ENCODE peak calls at places on chromosomes 7 and 10, in nine cellular contexts. J, O, B, D, T, S, Q, L and E are unnamed samples.

GRCh38 chr7:146781352-146782116 is 664.9 kb downstream of the CNTNAP2 start:
- DNase-seq in J (no peak), O (no peak), B (no peak), D (no peak), T (no peak), S (no peak), Q (no peak), L (no peak), E (no peak)

GRCh38 chr10:59387951-59388431 is 25.6 kb upstream of the FAM13C start:
- DNase-seq in J (no peak), O (no peak), B (no peak), D (no peak), T (no peak), S (no peak), Q (peak; percentile 99), L (no peak), E (no peak)

GRCh38 chr7:38929460-38930171 is 20.6 kb upstream of the VPS41 start:
- DNase-seq in J (no peak), O (peak; percentile 60), B (no peak), D (no peak), T (no peak), S (no peak), Q (peak; percentile 60), L (no peak), E (no peak)

GRCh38 chr7:56062382-56062781 is 1.7 kb upstream of the SUMF2 start:
- DNase-seq in J (no peak), O (no peak), B (no peak), D (no peak), T (no peak), S (no peak), Q (peak; percentile 92), L (peak; percentile 80), E (no peak)

GRCh38 chr10:72688208-72688651 is 3.7 kb upstream of the MCU start:
- DNase-seq in J (no peak), O (no peak), B (no peak), D (no peak), T (no peak), S (no peak), Q (peak; percentile 93), L (peak; percentile 94), E (no peak)

GRCh38 chr7:12161146-12161545 is 49.9 kb upstream of the TMEM106B start:
- DNase-seq in J (no peak), O (no peak), B (no peak), D (no peak), T (no peak), S (no peak), Q (peak; percentile 69), L (no peak), E (no peak)

GRCh38 chr10:93150289-93150688 is 76.6 kb downstream of the CYP26A1 start:
- DNase-seq in J (no peak), O (no peak), B (no peak), D (no peak), T (no peak), S (no peak), Q (peak; percentile 72), L (peak; percentile 70), E (no peak)

GRCh38 chr7:120452665-120453064 is 179.7 kb downstream of the KCND2 start:
- DNase-seq in J (no peak), O (no peak), B (no peak), D (no peak), T (no peak), S (no peak), Q (no peak), L (no peak), E (no peak)

GRCh38 chr7:151717415-151717814 is 159.5 kb downstream of the PRKAG2 start:
- DNase-seq in J (no peak), O (no peak), B (no peak), D (no peak), T (no peak), S (no peak), Q (no peak), L (no peak), E (no peak)

GRCh38 chr7:71131753-71132520 is at the start of gene GALNT17:
- DNase-seq in J (no peak), O (peak; percentile 39), B (peak; percentile 24), D (peak; percentile 20), T (no peak), S (no peak), Q (peak; percentile 11), L (no peak), E (no peak)

GRCh38 chr7:124940306-124940705 is 10.7 kb upstream of the POT1 start:
- DNase-seq in J (no peak), O (no peak), B (no peak), D (no peak), T (no peak), S (no peak), Q (no peak), L (no peak), E (no peak)

GRCh38 chr7:134660242-134660785 is 13.7 kb downstream of the BPGM start:
- DNase-seq in J (no peak), O (no peak), B (no peak), D (no peak), T (no peak), S (no peak), Q (peak; percentile 52), L (no peak), E (no peak)

GRCh38 chr7:149704507-149704906 is 68.9 kb downstream of the ZNF467 start:
- DNase-seq in J (no peak), O (no peak), B (no peak), D (no peak), T (no peak), S (no peak), Q (peak; percentile 54), L (no peak), E (no peak)
- H3K4me3 ChIP-seq in J (no peak overlapping the region), O (no peak overlapping the region), B (no peak overlapping the region), D (no peak overlapping the region), T (no peak overlapping the region), S (no peak overlapping the region), Q (no peak overlapping the region), L (no peak overlapping the region), E (no peak overlapping the region)

DNA sequence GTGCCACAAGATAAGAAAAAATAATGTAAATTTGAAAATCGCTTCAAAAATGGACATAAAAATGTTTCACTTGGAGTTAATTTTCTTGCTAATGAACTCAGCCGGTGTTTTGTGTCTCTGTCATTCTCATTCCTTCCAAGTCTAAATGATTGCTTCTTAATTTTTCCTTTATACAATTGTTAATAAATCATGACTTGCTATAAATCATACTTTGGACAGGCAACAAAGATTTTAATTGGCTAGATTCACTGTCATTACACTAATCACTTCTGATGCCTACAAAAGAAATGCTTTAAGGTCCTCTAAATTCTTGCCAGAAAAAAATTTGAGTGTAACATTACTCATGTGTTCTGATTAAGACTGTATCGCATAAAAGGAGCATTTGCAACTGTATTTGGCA is 239.6 kb upstream of the DKK1 start:
- DNase-seq in J (no peak), O (no peak), B (no peak), D (no peak), T (no peak), S (no peak), Q (no peak), L (no peak), E (no peak)
- H3K36me3 ChIP-seq in J (no peaks in the 10 kb centered on the region), O (no peaks in the 10 kb centered on the region), B (no peaks in the 10 kb centered on the region), D (no peaks in the 10 kb centered on the region), T (no peaks in the 10 kb centered on the region), S (no peaks in the 10 kb centered on the region), Q (no peaks in the 10 kb centered on the region), L (no peaks in the 10 kb centered on the region), E (no peaks in the 10 kb centered on the region)

GRCh38 chr7:103521917-103522316 is 75.9 kb upstream of the SLC26A5 start:
- DNase-seq in J (no peak), O (no peak), B (no peak), D (no peak), T (no peak), S (no peak), Q (no peak), L (no peak), E (no peak)

GRCh38 chr7:103528152-103528551 is 82.1 kb upstream of the SLC26A5 start:
- DNase-seq in J (no peak), O (no peak), B (no peak), D (no peak), T (no peak), S (no peak), Q (no peak), L (no peak), E (no peak)

DNA sequence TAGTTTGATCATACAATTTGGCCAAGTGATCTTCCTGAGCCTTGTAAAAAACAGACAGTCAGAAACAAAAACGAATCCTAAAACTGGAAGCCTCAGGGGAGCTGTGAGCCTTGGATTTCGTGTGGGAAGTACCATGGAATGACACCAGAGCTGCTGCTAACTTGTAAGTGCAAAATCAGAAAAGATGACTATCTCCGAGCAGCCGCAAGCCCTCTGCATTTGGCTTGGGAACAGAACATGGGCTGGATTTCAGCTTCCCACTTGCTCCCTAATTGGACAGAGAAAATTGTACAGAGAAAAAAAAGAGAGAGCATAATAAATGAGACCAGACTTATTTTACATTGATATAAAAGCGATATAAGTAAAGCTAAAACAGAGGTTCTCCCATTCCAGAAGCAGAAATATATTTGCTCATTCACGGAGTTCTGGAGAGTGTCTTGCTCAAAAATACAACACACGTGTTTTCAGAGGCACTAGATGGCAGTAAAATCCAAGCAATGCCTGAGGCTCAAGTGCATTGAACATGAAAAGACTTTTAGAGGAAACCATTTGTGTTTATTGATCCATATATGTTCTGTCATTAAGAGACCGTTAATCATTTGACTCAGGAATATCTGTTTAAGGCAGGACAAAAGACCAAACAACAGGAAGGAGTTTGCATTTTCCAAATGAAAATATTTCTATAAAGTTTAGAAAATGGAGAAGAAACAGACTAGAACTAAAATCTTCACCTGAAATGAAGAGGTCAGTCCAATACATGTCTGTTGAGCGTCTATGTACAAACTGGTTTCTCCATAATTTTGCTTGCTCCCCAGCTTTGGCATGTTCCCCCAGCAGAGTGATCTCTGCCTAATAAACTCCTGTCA is 78.3 kb upstream of the SLC26A5 start:
- DNase-seq in J (no peak), O (peak; percentile 40), B (no peak), D (no peak), T (no peak), S (no peak), Q (peak; percentile 37), L (no peak), E (no peak)
- TF ChIP-seq CTCF in J (no peak), O (peak; percentile 50), B (peak; percentile 28), D (peak; percentile 48), T (no peak), S (no peak), Q (peak; percentile 49), L (peak; percentile 52), E (peak; percentile 59)

GRCh38 chr7:2520808-2521146 is 1.2 kb downstream of the LFNG start:
- DNase-seq in J (no peak), O (no peak), B (no peak), D (no peak), T (no peak), S (no peak), Q (no peak), L (no peak), E (no peak)
- H3K4me3 ChIP-seq in J (peak overlapping the region; percentile 100), O (no peak overlapping the region), B (peak overlapping the region; percentile 34), D (peak overlapping the region; percentile 73), T (peak overlapping the region; percentile 1), S (peak overlapping the region; percentile 42), Q (peak overlapping the region; percentile 49), L (peak overlapping the region; percentile 58), E (peak overlapping the region; percentile 32)

GRCh38 chr7:85031475-85031874 is 155.4 kb downstream of the SEMA3D start:
- DNase-seq in J (no peak), O (no peak), B (no peak), D (no peak), T (no peak), S (no peak), Q (no peak), L (no peak), E (no peak)
- H3K36me3 ChIP-seq in J (no peaks in the 10 kb centered on the region), O (no peaks in the 10 kb centered on the region), B (no peaks in the 10 kb centered on the region), D (no peaks in the 10 kb centered on the region), T (no peaks in the 10 kb centered on the region), S (no peaks in the 10 kb centered on the region), Q (no peaks in the 10 kb centered on the region), L (no peaks in the 10 kb centered on the region), E (no peaks in the 10 kb centered on the region)

GRCh38 chr7:154832557-154833138 is 170.3 kb downstream of the PAXIP1 start:
- DNase-seq in J (no peak), O (peak; percentile 38), B (no peak), D (no peak), T (no peak), S (no peak), Q (no peak), L (no peak), E (no peak)
- TF ChIP-seq CTCF in J (no peak), O (no peak), B (no peak), D (no peak), T (no peak), S (no peak), Q (no peak), L (peak; percentile 20), E (no peak)